ENCODE peak calls at places on chromosomes 7 and 10, in ten cellular contexts. G, J, M, E, V, N, K, R, T and S are unnamed samples.

GRCh38 chr10:15540729-15541128 is 169.6 kb upstream of the FAM171A1 start:
- DNase-seq in J (no peak), M (no peak), T (no peak), R (no peak), N (no peak), E (no peak), G (no peak), V (no peak), K (no peak), S (no peak)

GRCh38 chr10:47025253-47025539 is 114.0 kb downstream of the PTPN20 start:
- DNase-seq in N (no peak), R (no peak), K (no peak), E (no peak), J (no peak), M (no peak), G (no peak), V (no peak), T (no peak), S (no peak)

GRCh38 chr10:109926141-109926745 is 2.9 kb upstream of the XPNPEP1 start:
- DNase-seq in G (no peak), K (no peak), E (no peak), J (no peak), M (no peak), T (no peak), R (no peak), V (no peak), N (no peak), S (no peak)

GRCh38 chr10:32328499-32328898 is 18.5 kb downstream of the EPC1 start:
- DNase-seq in T (peak), N (no peak), K (no peak), V (no peak), R (no peak), E (no peak), M (no peak), J (no peak), G (no peak), S (no peak)

GRCh38 chr7:44180631-44181030 is 8.6 kb downstream of the GCK start:
- DNase-seq in E (no peak), J (no peak), R (no peak), V (no peak), G (no peak), K (no peak), M (no peak), N (no peak), T (no peak), S (no peak)

GRCh38 chr10:9222917-9223316 is 1168.4 kb downstream of the GATA3 start:
- DNase-seq in V (no peak), E (no peak), N (no peak), R (no peak), G (no peak), K (no peak), M (no peak), J (peak), T (no peak), S (peak)

GRCh38 chr10:62985807-62986525 is 147.2 kb upstream of the NRBF2 start:
- DNase-seq in V (no peak), K (peak), G (no peak), T (no peak), N (no peak), J (no peak), M (no peak), E (no peak), R (no peak), S (no peak)

GRCh38 chr10:31819393-31819820 is 109.2 kb downstream of the ARHGAP12 start:
- DNase-seq in K (no peak), G (peak), V (peak), T (no peak), M (no peak), J (no peak), N (no peak), E (no peak), R (no peak), S (no peak)

GRCh38 chr7:69656890-69657289 is 58.6 kb downstream of the AUTS2 start:
- DNase-seq in J (no peak), T (no peak), R (no peak), G (no peak), N (no peak), M (no peak), K (no peak), E (no peak), V (no peak), S (peak)

GRCh38 chr7:96023376-96023775 is 251.0 kb downstream of the DYNC1I1 start:
- DNase-seq in R (no peak), V (no peak), T (no peak), J (no peak), G (no peak), E (no peak), K (no peak), M (no peak), N (no peak), S (no peak)

GRCh38 chr10:130817674-130818073 is 493.8 kb downstream of the TCERG1L start:
- DNase-seq in V (no peak), M (no peak), G (no peak), E (no peak), J (no peak), T (no peak), R (no peak), K (no peak), N (no peak), S (no peak)

GRCh38 chr7:6438427-6438826 is 9.3 kb downstream of the DAGLB start:
- DNase-seq in J (no peak), M (no peak), N (no peak), T (no peak), E (no peak), G (no peak), R (no peak), K (no peak), V (no peak), S (no peak)

GRCh38 chr7:151088856-151089699 is 2.8 kb downstream of the AGAP3 start:
- DNase-seq in G (peak), J (peak), R (no peak), E (peak), N (no peak), M (peak), V (no peak), K (peak), T (no peak), S (peak)

GRCh38 chr10:71371750-71372166 is 25.0 kb upstream of the CDH23 start:
- DNase-seq in N (no peak), T (no peak), V (no peak), R (no peak), K (no peak), E (no peak), M (no peak), J (no peak), G (no peak), S (no peak)

GRCh38 chr7:131164025-131164899 is 163.4 kb upstream of the MKLN1 start:
- DNase-seq in V (no peak), J (peak), E (no peak), R (no peak), M (peak), N (no peak), T (no peak), G (no peak), K (no peak), S (peak)

GRCh38 chr7:112399501-112399900 is 50.8 kb upstream of the IFRD1 start:
- DNase-seq in M (no peak), G (no peak), T (no peak), R (no peak), E (no peak), N (no peak), V (no peak), K (no peak), J (no peak), S (no peak)

GRCh38 chr10:130498934-130499333 is 362.7 kb downstream of the GLRX3 start:
- DNase-seq in K (no peak), E (no peak), M (no peak), T (no peak), V (no peak), N (no peak), G (no peak), R (peak), J (no peak), S (no peak)

GRCh38 chr10:120480065-120480600 is 23.1 kb downstream of the PLPP4 start:
- DNase-seq in G (no peak), N (no peak), J (no peak), R (peak), E (peak), V (no peak), T (no peak), M (no peak), K (no peak), S (no peak)

GRCh38 chr7:135499818-135500217 is 10.1 kb downstream of the CNOT4 start:
- DNase-seq in N (no peak), V (no peak), T (no peak), R (no peak), E (no peak), G (no peak), M (no peak), K (no peak), J (peak), S (no peak)

GRCh38 chr10:112359606-112360307 is 14.2 kb upstream of the ACSL5 start:
- DNase-seq in N (no peak), K (no peak), J (no peak), M (no peak), T (no peak), R (peak), G (no peak), E (no peak), V (no peak), S (no peak)

GRCh38 chr7:139714163-139714901 is 63.5 kb downstream of the HIPK2 start:
- DNase-seq in N (no peak), G (no peak), R (no peak), E (peak), K (no peak), V (no peak), T (no peak), J (no peak), M (no peak), S (no peak)

GRCh38 chr7:24169077-24169624 is 114.8 kb upstream of the NPY start:
- DNase-seq in E (no peak), M (no peak), T (no peak), N (no peak), R (no peak), J (no peak), G (no peak), V (no peak), K (no peak), S (no peak)